ENCODE peak calls at places on chromosomes 2 and 18, in eight cellular contexts. H is stomach, J is H9, L is psoas muscle, N is heart right ventricle, W is body of pancreas, Z is adrenal gland, F is K562. O is an unnamed sample.

GRCh38 chr18:13446581-13447470 is 228.3 kb downstream of the LDLRAD4 start:
- DNase-seq in W (no peak), H (no peak), J (peak; percentile 48), F (no peak), N (no peak), Z (no peak), L (no peak), O (no peak)

GRCh38 chr2:208148803-208149202 is 2.8 kb upstream of the CRYGB start:
- DNase-seq in W (no peak), L (no peak), J (no peak), H (no peak), F (no peak), Z (no peak), N (no peak), O (no peak)

GRCh38 chr2:110679337-110679707 is 1.5 kb upstream of the BUB1 start:
- DNase-seq in Z (no peak), N (no peak), L (no peak), J (no peak), F (peak; percentile 51), W (peak; percentile 14), H (no peak), O (no peak)

GRCh38 chr2:45962522-45962921 is 311.0 kb downstream of the PRKCE start:
- DNase-seq in H (peak; percentile 33), F (no peak), J (no peak), L (peak; percentile 70), Z (peak; percentile 87), N (peak; percentile 78), W (peak; percentile 77), O (no peak)

GRCh38 chr2:236782938-236783337 is 213.3 kb downstream of the ACKR3 start:
- DNase-seq in Z (no peak), L (no peak), H (no peak), N (no peak), J (no peak), W (no peak), F (no peak), O (no peak)

GRCh38 chr18:47262397-47263196 is 11.1 kb upstream of the SKOR2 start:
- DNase-seq in N (no peak), J (peak; percentile 33), H (no peak), F (no peak), Z (no peak), L (no peak), W (no peak), O (no peak)

GRCh38 chr2:99425022-99425421 is 64.8 kb downstream of the REV1 start:
- DNase-seq in H (peak; percentile 36), J (no peak), F (no peak), Z (peak; percentile 57), L (no peak), N (no peak), W (no peak), O (no peak)

GRCh38 chr2:66201242-66201641 is 233.7 kb upstream of the MEIS1 start:
- DNase-seq in F (no peak), L (no peak), H (no peak), Z (no peak), W (no peak), J (no peak), N (no peak), O (no peak)

GRCh38 chr2:46299365-46300263 is 2.4 kb downstream of the EPAS1 start:
- DNase-seq in F (peak; percentile 17), N (peak; percentile 79), Z (peak; percentile 59), H (peak; percentile 75), J (peak; percentile 51), W (peak; percentile 84), L (peak; percentile 79), O (no peak)

GRCh38 chr18:50602466-50602865 is 42.6 kb downstream of the MAPK4 start:
- DNase-seq in L (no peak), Z (no peak), N (no peak), F (no peak), J (no peak), H (no peak), W (no peak), O (no peak)

GRCh38 chr2:43227830-43228280 is 1.4 kb upstream of the ZFP36L2 start:
- DNase-seq in N (no peak), H (no peak), J (no peak), F (no peak), W (no peak), L (no peak), Z (no peak), O (no peak)

GRCh38 chr2:103959174-103960125 is 894.5 kb upstream of the POU3F3 start:
- DNase-seq in F (no peak), J (peak; percentile 61), H (no peak), W (peak; percentile 37), Z (peak; percentile 16), N (peak; percentile 12), L (no peak), O (no peak)

GRCh38 chr2:20623241-20623640 is 27.7 kb downstream of the HS1BP3 start:
- DNase-seq in Z (peak; percentile 64), H (no peak), W (no peak), N (no peak), J (no peak), F (no peak), L (no peak), O (no peak)

GRCh38 chr2:64987963-64988419 is 1.2 kb upstream of the SLC1A4 start:
- DNase-seq in L (no peak), W (no peak), N (no peak), Z (no peak), F (no peak), H (no peak), J (no peak), O (no peak)

GRCh38 chr2:177575358-177575757 is 182.8 kb downstream of the AGPS start:
- DNase-seq in Z (no peak), H (no peak), W (no peak), L (no peak), F (no peak), N (no peak), J (no peak), O (no peak)

GRCh38 chr18:77130229-77131099 is 2.1 kb downstream of the MBP start:
- DNase-seq in W (no peak), F (no peak), N (no peak), H (no peak), L (no peak), J (no peak), Z (no peak), O (no peak)

GRCh38 chr2:52776571-52776970 is 991.0 kb upstream of the CHAC2 start:
- DNase-seq in F (no peak), N (no peak), L (no peak), W (no peak), J (no peak), H (no peak), Z (no peak), O (no peak)

GRCh38 chr2:24482256-24482971 is 8.6 kb upstream of the NCOA1 start:
- DNase-seq in J (no peak), F (no peak), L (no peak), Z (no peak), N (no peak), H (peak; percentile 31), W (no peak), O (no peak)

GRCh38 chr2:37770797-37771196 is 99.4 kb upstream of the CDC42EP3 start:
- DNase-seq in Z (no peak), N (no peak), J (no peak), F (no peak), W (no peak), L (no peak), H (no peak), O (no peak)
- H3K4me1 ChIP-seq in Z (no peaks in the 10 kb centered on the region), N (peaks cover 25% of the 10 kb centered on the region), J (no peaks in the 10 kb centered on the region), F (no peaks in the 10 kb centered on the region), W (peaks cover 6% of the 10 kb centered on the region), L (peaks cover 15% of the 10 kb centered on the region), H (peaks cover 9% of the 10 kb centered on the region), O (no peaks in the 10 kb centered on the region)

GRCh38 chr2:112989611-112990010 is 11.8 kb downstream of the IL36G start:
- DNase-seq in L (no peak), F (no peak), N (no peak), J (no peak), W (no peak), H (no peak), Z (no peak), O (no peak)
- H3K9me3 ChIP-seq in L (peaks cover 18% of the 10 kb centered on the region), F (no peaks in the 10 kb centered on the region), N (no peaks in the 10 kb centered on the region), J (no peaks in the 10 kb centered on the region), W (no peaks in the 10 kb centered on the region), H (peaks cover 13% of the 10 kb centered on the region), Z (no peaks in the 10 kb centered on the region), O (no peaks in the 10 kb centered on the region)

GRCh38 chr2:231676243-231676642 is 32.1 kb upstream of the PTMA start:
- DNase-seq in J (no peak), H (no peak), N (no peak), L (no peak), F (no peak), W (no peak), Z (no peak), O (no peak)
- H3K4me1 ChIP-seq in J (peaks cover 9% of the 10 kb centered on the region), H (peaks cover 53% of the 10 kb centered on the region), N (peaks cover 54% of the 10 kb centered on the region), L (peaks cover 13% of the 10 kb centered on the region), F (peaks cover 19% of the 10 kb centered on the region), W (peaks cover 21% of the 10 kb centered on the region), Z (peaks cover 6% of the 10 kb centered on the region), O (peaks cover 10% of the 10 kb centered on the region)

DNA sequence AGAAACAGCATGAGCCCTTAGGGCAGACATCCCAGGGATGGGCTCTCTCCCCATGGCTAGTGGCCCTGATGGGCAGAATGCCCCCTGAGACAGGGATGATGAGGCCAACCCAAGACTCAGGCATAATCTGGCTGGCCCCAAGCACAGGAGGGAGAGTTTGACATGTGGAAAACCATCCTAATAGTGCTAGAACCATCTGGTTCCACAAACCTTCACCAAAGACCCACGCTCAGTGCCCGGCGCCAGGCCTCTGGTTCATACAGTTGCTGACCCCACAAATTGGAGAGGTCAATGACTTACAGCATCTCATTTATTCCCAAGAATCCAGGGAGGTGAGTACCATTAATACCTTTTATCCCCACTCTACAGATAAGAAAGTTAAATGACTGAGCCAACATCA is 95.5 kb downstream of the TNS1 start:
- DNase-seq in H (no peak), J (no peak), Z (no peak), L (no peak), W (no peak), F (no peak), N (no peak), O (no peak)
- H3K9me3 ChIP-seq in H (no peaks in the 10 kb centered on the region), J (no peaks in the 10 kb centered on the region), Z (no peaks in the 10 kb centered on the region), L (no peaks in the 10 kb centered on the region), W (no peaks in the 10 kb centered on the region), F (no peaks in the 10 kb centered on the region), N (no peaks in the 10 kb centered on the region), O (no peaks in the 10 kb centered on the region)

O was measured in CD4-positive, alpha-beta memory T cell.